ENCODE peak calls at places on chromosomes 5 and 9, in six cellular contexts. A, C, L, O, K and T are unnamed samples.

GRCh38 chr5:138536665-138537315 is 6.2 kb downstream of the ETF1 start:
- DNase-seq in A (peak), C (no peak), L (no peak), O (no peak), K (no peak), T (no peak)

GRCh38 chr9:97593960-97594359 is 39.2 kb downstream of the TSTD2 start:
- DNase-seq in A (no peak), C (no peak), L (no peak), O (no peak), K (no peak), T (no peak)

GRCh38 chr5:154358410-154359221 is 87.2 kb upstream of the SAP30L start:
- DNase-seq in A (no peak), C (no peak), L (no peak), O (no peak), K (no peak), T (no peak)

GRCh38 chr5:173928871-173929574 is 40.9 kb downstream of the CPEB4 start:
- DNase-seq in A (no peak), C (no peak), L (no peak), O (no peak), K (no peak), T (no peak)

GRCh38 chr5:125668904-125669303 is 754.3 kb upstream of the GRAMD2B start:
- DNase-seq in A (peak), C (no peak), L (no peak), O (no peak), K (no peak), T (no peak)

GRCh38 chr5:110477923-110478322 is 248.5 kb downstream of the TMEM232 start:
- DNase-seq in A (peak), C (no peak), L (no peak), O (no peak), K (no peak), T (no peak)

GRCh38 chr5:59583151-59583809 is 310.2 kb downstream of the PDE4D start:
- DNase-seq in A (no peak), C (no peak), L (no peak), O (no peak), K (no peak), T (no peak)

GRCh38 chr9:129077236-129077635 is 3.7 kb upstream of the DOLPP1 start:
- DNase-seq in A (no peak), C (no peak), L (no peak), O (no peak), K (no peak), T (no peak)

GRCh38 chr5:177071671-177072385 is 14.9 kb upstream of the FGFR4 start:
- DNase-seq in A (peak), C (peak), L (peak), O (peak), K (peak), T (peak)

GRCh38 chr9:126093771-126094170 is 232.9 kb upstream of the MVB12B start:
- DNase-seq in A (peak), C (no peak), L (no peak), O (no peak), K (no peak), T (no peak)

GRCh38 chr9:137148661-137149060 is 9.7 kb downstream of the GRIN1 start:
- DNase-seq in A (no peak), C (no peak), L (no peak), O (no peak), K (no peak), T (no peak)

GRCh38 chr5:72584466-72584865 is 77.3 kb upstream of the ZNF366 start:
- DNase-seq in A (no peak), C (peak), L (no peak), O (peak), K (no peak), T (no peak)
- TF ChIP-seq CTCF in A (no peak), C (no peak), L (no peak), O (peak), K (no peak), T (no peak)

GRCh38 chr9:136138566-136138965 is 19.9 kb upstream of the TMEM250 start:
- DNase-seq in A (no peak), C (peak), L (peak), O (no peak), K (no peak), T (peak)
- TF ChIP-seq CTCF in A (peak), C (no peak), L (peak), O (peak), K (no peak), T (peak)

GRCh38 chr9:15824310-15824709 is 271.5 kb downstream of the CCDC171 start:
- DNase-seq in A (peak), C (no peak), L (no peak), O (no peak), K (no peak), T (no peak)
- TF ChIP-seq CTCF in A (peak), C (peak), L (no peak), O (no peak), K (no peak), T (peak)

DNA sequence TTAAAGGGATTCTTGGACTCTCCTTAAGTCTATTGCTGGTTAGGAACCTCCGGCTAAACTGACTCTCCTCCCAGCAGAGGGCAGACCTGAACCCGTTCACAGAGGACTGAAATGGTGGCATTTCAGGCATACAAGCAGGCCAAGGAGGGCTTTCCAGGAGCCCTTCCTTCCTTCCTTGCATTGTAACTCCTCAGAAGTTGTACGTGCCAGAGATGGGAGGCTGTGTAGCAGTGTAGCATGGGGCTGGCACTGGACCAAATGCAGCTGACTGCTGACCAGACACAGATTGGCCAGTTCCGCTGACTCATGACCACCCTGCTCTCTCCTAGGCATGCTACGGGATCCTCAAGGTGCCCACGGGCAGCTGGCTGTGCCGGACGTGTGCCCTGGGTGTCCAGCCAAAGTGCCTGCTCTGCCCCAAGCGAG is 36.4 kb downstream of the JADE2 start:
- DNase-seq in A (no peak), C (no peak), L (peak), O (no peak), K (peak), T (no peak)
- TF ChIP-seq CTCF in A (no peak), C (peak), L (peak), O (peak), K (peak), T (peak)

GRCh38 chr5:398475-399295 is 44.3 kb upstream of the EXOC3 start:
- DNase-seq in A (no peak), C (no peak), L (no peak), O (no peak), K (no peak), T (no peak)
- TF ChIP-seq CTCF in A (no peak), C (no peak), L (no peak), O (no peak), K (no peak), T (no peak)

GRCh38 chr5:135833961-135834638 is 363 bp upstream of the SLC25A48 start:
- DNase-seq in A (no peak), C (no peak), L (no peak), O (no peak), K (no peak), T (no peak)
- TF ChIP-seq CTCF in A (peak), C (no peak), L (peak), O (peak), K (peak), T (no peak)

GRCh38 chr5:151284392-151284967 is 19.1 kb downstream of the SLC36A3 start:
- DNase-seq in A (no peak), C (peak), L (no peak), O (no peak), K (no peak), T (no peak)

GRCh38 chr5:151283120-151283825 is 20.3 kb downstream of the SLC36A3 start:
- DNase-seq in A (no peak), C (no peak), L (no peak), O (no peak), K (no peak), T (no peak)

GRCh38 chr5:151285683-151286082 is 17.9 kb downstream of the SLC36A3 start:
- DNase-seq in A (no peak), C (no peak), L (no peak), O (no peak), K (no peak), T (no peak)

GRCh38 chr5:151286246-151286645 is 17.3 kb downstream of the SLC36A3 start:
- DNase-seq in A (no peak), C (no peak), L (no peak), O (no peak), K (no peak), T (no peak)

DNA sequence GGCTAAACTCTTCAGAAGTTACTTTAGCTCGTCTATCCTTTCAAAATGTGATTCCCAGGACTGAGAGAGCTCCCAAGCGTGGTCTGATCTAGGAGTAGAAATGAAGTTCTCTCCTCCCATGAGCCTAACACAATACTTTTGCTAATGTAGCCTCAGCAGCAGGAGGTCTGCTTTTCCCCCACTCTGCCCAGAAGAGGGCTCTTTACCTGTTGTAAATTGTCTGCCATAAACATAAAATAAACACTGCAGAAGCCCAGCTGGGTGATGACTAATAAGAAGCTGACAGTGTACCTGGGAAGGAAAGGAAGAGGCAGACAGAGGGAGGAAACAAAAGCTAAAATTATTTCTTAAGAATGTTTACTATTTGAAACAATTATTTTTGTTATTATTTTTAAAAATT is 15.4 kb downstream of the SLC36A3 start:
- DNase-seq in A (peak), C (peak), L (no peak), O (peak), K (no peak), T (no peak)
- TF ChIP-seq CTCF in A (no peak), C (no peak), L (no peak), O (peak), K (no peak), T (peak)

GRCh38 chr9:114899461-114899860 is 30.9 kb downstream of the TNFSF8 start:
- DNase-seq in A (no peak), C (no peak), L (no peak), O (no peak), K (no peak), T (no peak)
- TF ChIP-seq CTCF in A (no peak), C (no peak), L (no peak), O (no peak), K (no peak), T (no peak)